ENCODE peak calls at places on chromosomes 13 and 19, in ten cellular contexts. One of them, this sample, is unnamed.

GRCh38 chr19:37938379-37938778 is 31.4 kb downstream of the SIPA1L3 start:
- DNase-seq in brain pericyte: no peak
- DNase-seq in posterior cingulate gyrus: no peak
- DNase-seq in NCI-H1092: no peak
- DNase-seq in Peyer's patch: no peak
- DNase-seq in smooth muscle cell of the brain vasculature: no peak
- DNase-seq in stimulated activated CD4-positive, alpha-beta T cell treated with anti-CD3 and anti-CD28 coated beads, Interleukin-2, amount 100 ng/mL, for 48 hours: no peak
- DNase-seq in LoVo: no peak
- DNase-seq in naive B cell: no peak
- DNase-seq in iris pigment epithelial cell: no peak
- DNase-seq in this sample: no peak

GRCh38 chr19:50036905-50037304 is 11.1 kb downstream of the ZNF473 start:
- DNase-seq in brain pericyte: no peak
- DNase-seq in posterior cingulate gyrus: no peak
- DNase-seq in NCI-H1092: no peak
- DNase-seq in Peyer's patch: no peak
- DNase-seq in smooth muscle cell of the brain vasculature: no peak
- DNase-seq in stimulated activated CD4-positive, alpha-beta T cell treated with anti-CD3 and anti-CD28 coated beads, Interleukin-2, amount 100 ng/mL, for 48 hours: no peak
- DNase-seq in LoVo: no peak
- DNase-seq in naive B cell: no peak
- DNase-seq in iris pigment epithelial cell: no peak
- DNase-seq in this sample: no peak

GRCh38 chr13:97194473-97194872 is 27.7 kb upstream of the MBNL2 start:
- DNase-seq in brain pericyte: no peak
- DNase-seq in posterior cingulate gyrus: no peak
- DNase-seq in NCI-H1092: no peak
- DNase-seq in Peyer's patch: no peak
- DNase-seq in smooth muscle cell of the brain vasculature: no peak
- DNase-seq in stimulated activated CD4-positive, alpha-beta T cell treated with anti-CD3 and anti-CD28 coated beads, Interleukin-2, amount 100 ng/mL, for 48 hours: no peak
- DNase-seq in LoVo: peak
- DNase-seq in naive B cell: no peak
- DNase-seq in iris pigment epithelial cell: peak
- DNase-seq in this sample: no peak

GRCh38 chr13:39847336-39847735 is 191.9 kb downstream of the COG6 start:
- DNase-seq in brain pericyte: no peak
- DNase-seq in posterior cingulate gyrus: no peak
- DNase-seq in NCI-H1092: no peak
- DNase-seq in Peyer's patch: no peak
- DNase-seq in smooth muscle cell of the brain vasculature: no peak
- DNase-seq in stimulated activated CD4-positive, alpha-beta T cell treated with anti-CD3 and anti-CD28 coated beads, Interleukin-2, amount 100 ng/mL, for 48 hours: no peak
- DNase-seq in LoVo: no peak
- DNase-seq in naive B cell: no peak
- DNase-seq in iris pigment epithelial cell: no peak
- DNase-seq in this sample: no peak

GRCh38 chr13:113769881-113770280 is 10.9 kb downstream of the TMEM255B start:
- DNase-seq in brain pericyte: no peak
- DNase-seq in posterior cingulate gyrus: no peak
- DNase-seq in NCI-H1092: no peak
- DNase-seq in Peyer's patch: peak
- DNase-seq in smooth muscle cell of the brain vasculature: no peak
- DNase-seq in stimulated activated CD4-positive, alpha-beta T cell treated with anti-CD3 and anti-CD28 coated beads, Interleukin-2, amount 100 ng/mL, for 48 hours: no peak
- DNase-seq in LoVo: no peak
- DNase-seq in naive B cell: no peak
- DNase-seq in iris pigment epithelial cell: no peak
- DNase-seq in this sample: no peak

GRCh38 chr19:19606021-19606420 is 12.5 kb downstream of the PBX4 start:
- DNase-seq in brain pericyte: no peak
- DNase-seq in posterior cingulate gyrus: no peak
- DNase-seq in NCI-H1092: no peak
- DNase-seq in Peyer's patch: peak
- DNase-seq in smooth muscle cell of the brain vasculature: no peak
- DNase-seq in stimulated activated CD4-positive, alpha-beta T cell treated with anti-CD3 and anti-CD28 coated beads, Interleukin-2, amount 100 ng/mL, for 48 hours: no peak
- DNase-seq in LoVo: peak
- DNase-seq in naive B cell: no peak
- DNase-seq in iris pigment epithelial cell: peak
- DNase-seq in this sample: no peak

GRCh38 chr19:15159251-15159650 is 41.5 kb downstream of the NOTCH3 start:
- DNase-seq in brain pericyte: no peak
- DNase-seq in posterior cingulate gyrus: no peak
- DNase-seq in NCI-H1092: no peak
- DNase-seq in Peyer's patch: no peak
- DNase-seq in smooth muscle cell of the brain vasculature: no peak
- DNase-seq in stimulated activated CD4-positive, alpha-beta T cell treated with anti-CD3 and anti-CD28 coated beads, Interleukin-2, amount 100 ng/mL, for 48 hours: no peak
- DNase-seq in LoVo: no peak
- DNase-seq in naive B cell: no peak
- DNase-seq in iris pigment epithelial cell: peak
- DNase-seq in this sample: no peak

GRCh38 chr13:45690636-45691035 is 11.5 kb upstream of the CBY2 start:
- DNase-seq in brain pericyte: no peak
- DNase-seq in posterior cingulate gyrus: no peak
- DNase-seq in NCI-H1092: no peak
- DNase-seq in Peyer's patch: no peak
- DNase-seq in smooth muscle cell of the brain vasculature: no peak
- DNase-seq in stimulated activated CD4-positive, alpha-beta T cell treated with anti-CD3 and anti-CD28 coated beads, Interleukin-2, amount 100 ng/mL, for 48 hours: no peak
- DNase-seq in LoVo: no peak
- DNase-seq in naive B cell: no peak
- DNase-seq in iris pigment epithelial cell: no peak
- DNase-seq in this sample: no peak

GRCh38 chr19:18029617-18030338 is 21.8 kb downstream of the ARRDC2 start:
- DNase-seq in brain pericyte: no peak
- DNase-seq in posterior cingulate gyrus: peak
- DNase-seq in NCI-H1092: peak
- DNase-seq in Peyer's patch: peak
- DNase-seq in smooth muscle cell of the brain vasculature: no peak
- DNase-seq in stimulated activated CD4-positive, alpha-beta T cell treated with anti-CD3 and anti-CD28 coated beads, Interleukin-2, amount 100 ng/mL, for 48 hours: no peak
- DNase-seq in LoVo: peak
- DNase-seq in naive B cell: no peak
- DNase-seq in iris pigment epithelial cell: peak
- DNase-seq in this sample: peak

GRCh38 chr13:96090240-96091101 is 564 bp downstream of the HS6ST3 start:
- DNase-seq in brain pericyte: no peak
- DNase-seq in posterior cingulate gyrus: peak
- DNase-seq in NCI-H1092: peak
- DNase-seq in Peyer's patch: no peak
- DNase-seq in smooth muscle cell of the brain vasculature: no peak
- DNase-seq in stimulated activated CD4-positive, alpha-beta T cell treated with anti-CD3 and anti-CD28 coated beads, Interleukin-2, amount 100 ng/mL, for 48 hours: no peak
- DNase-seq in LoVo: no peak
- DNase-seq in naive B cell: no peak
- DNase-seq in iris pigment epithelial cell: peak
- DNase-seq in this sample: peak

GRCh38 chr19:41195675-41196497 is 2.9 kb downstream of the CYP2S1 start:
- DNase-seq in brain pericyte: no peak
- DNase-seq in posterior cingulate gyrus: no peak
- DNase-seq in NCI-H1092: no peak
- DNase-seq in Peyer's patch: no peak
- DNase-seq in smooth muscle cell of the brain vasculature: no peak
- DNase-seq in stimulated activated CD4-positive, alpha-beta T cell treated with anti-CD3 and anti-CD28 coated beads, Interleukin-2, amount 100 ng/mL, for 48 hours: no peak
- DNase-seq in LoVo: no peak
- DNase-seq in naive B cell: no peak
- DNase-seq in iris pigment epithelial cell: peak
- DNase-seq in this sample: no peak

GRCh38 chr13:62320129-62320724 is 904.6 kb upstream of the PCDH20 start:
- DNase-seq in brain pericyte: no peak
- DNase-seq in posterior cingulate gyrus: no peak
- DNase-seq in NCI-H1092: peak
- DNase-seq in Peyer's patch: no peak
- DNase-seq in smooth muscle cell of the brain vasculature: peak
- DNase-seq in stimulated activated CD4-positive, alpha-beta T cell treated with anti-CD3 and anti-CD28 coated beads, Interleukin-2, amount 100 ng/mL, for 48 hours: no peak
- DNase-seq in LoVo: peak
- DNase-seq in naive B cell: no peak
- DNase-seq in iris pigment epithelial cell: peak
- DNase-seq in this sample: peak